ENCODE peak calls at places on chromosomes 12 and 14, in four cellular contexts. S is GM23338, L is HCT116, R is transverse colon. U is an unnamed sample.

GRCh38 chr14:75752907-75753594 is 92.0 kb downstream of the TTLL5 start:
- DNase-seq in S (no peak), L (no peak), R (no peak), U (no peak)

GRCh38 chr14:79369359-79370332 is 841.7 kb downstream of the DIO2 start:
- DNase-seq in S (no peak), L (no peak), R (no peak), U (peak)

GRCh38 chr14:34051966-34052657 is 101.2 kb upstream of the EGLN3 start:
- DNase-seq in S (no peak), L (peak), R (peak), U (peak)

GRCh38 chr14:24392327-24393098 is 6.3 kb upstream of the NYNRIN start:
- DNase-seq in S (peak), L (peak), R (no peak), U (peak)

GRCh38 chr14:73231874-73232851 is 5.1 kb upstream of the PAPLN start:
- DNase-seq in S (peak), L (no peak), R (no peak), U (no peak)

GRCh38 chr12:7155471-7156034 is 25.4 kb downstream of the CLSTN3 start:
- DNase-seq in S (no peak), L (no peak), R (no peak), U (peak)

GRCh38 chr12:114213055-114213561 is 192.8 kb downstream of the TBX5 start:
- DNase-seq in S (no peak), L (no peak), R (no peak), U (no peak)

GRCh38 chr12:10672231-10672868 is 1.5 kb downstream of the STYK1 start:
- DNase-seq in S (peak), L (no peak), R (peak), U (no peak)

GRCh38 chr14:105525861-105526780 is at the start of gene TMEM121:
- DNase-seq in S (peak), L (no peak), R (peak), U (no peak)

GRCh38 chr14:105528197-105528858 is 1.9 kb downstream of the TMEM121 start:
- DNase-seq in S (peak), L (no peak), R (peak), U (peak)

GRCh38 chr14:105526781-105527380 is 498 bp downstream of the TMEM121 start:
- DNase-seq in S (peak), L (no peak), R (no peak), U (no peak)

GRCh38 chr14:105527381-105528196 is 1.2 kb downstream of the TMEM121 start:
- DNase-seq in S (no peak), L (no peak), R (no peak), U (no peak)

DNA sequence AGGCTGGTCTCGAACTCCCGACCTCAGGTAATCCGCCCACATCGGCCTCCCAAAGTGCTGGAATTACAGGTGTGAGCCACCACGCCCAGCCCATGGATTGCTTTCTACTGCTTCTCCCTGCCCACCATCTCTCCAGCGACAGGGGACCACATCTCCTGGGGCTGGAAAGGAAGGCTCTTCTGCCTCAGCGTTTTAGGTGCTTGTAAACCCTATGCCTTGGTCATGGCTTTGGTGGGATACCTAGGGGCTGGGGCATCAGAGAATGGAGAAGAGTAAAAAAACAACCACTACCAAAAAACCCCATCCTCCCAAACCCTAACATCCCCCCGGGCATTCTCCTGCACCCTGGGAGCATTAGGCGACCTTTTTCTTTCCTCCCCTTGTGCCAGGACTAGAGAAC is 1.1 kb upstream of the TMEM121 start:
- DNase-seq in S (no peak), L (no peak), R (no peak), U (no peak)
- H3K27ac ChIP-seq in S (no peak), L (no peak), R (no peak), U (peak)

GRCh38 chr14:74289801-74290200 is 12.9 kb downstream of the ABCD4 start:
- DNase-seq in S (no peak), L (no peak), R (no peak), U (no peak)

GRCh38 chr14:74292061-74292460 is 10.7 kb downstream of the ABCD4 start:
- DNase-seq in S (no peak), L (no peak), R (no peak), U (no peak)

GRCh38 chr14:74286736-74287135 is 16.0 kb downstream of the ABCD4 start:
- DNase-seq in S (no peak), L (no peak), R (no peak), U (no peak)

GRCh38 chr14:74293621-74294020 is 9.1 kb downstream of the ABCD4 start:
- DNase-seq in S (no peak), L (no peak), R (no peak), U (no peak)

GRCh38 chr14:74290415-74290814 is 12.3 kb downstream of the ABCD4 start:
- DNase-seq in S (peak), L (no peak), R (no peak), U (peak)
- TF ChIP-seq CTCF in S (peak), L (peak), R (peak), U (peak)

DNA sequence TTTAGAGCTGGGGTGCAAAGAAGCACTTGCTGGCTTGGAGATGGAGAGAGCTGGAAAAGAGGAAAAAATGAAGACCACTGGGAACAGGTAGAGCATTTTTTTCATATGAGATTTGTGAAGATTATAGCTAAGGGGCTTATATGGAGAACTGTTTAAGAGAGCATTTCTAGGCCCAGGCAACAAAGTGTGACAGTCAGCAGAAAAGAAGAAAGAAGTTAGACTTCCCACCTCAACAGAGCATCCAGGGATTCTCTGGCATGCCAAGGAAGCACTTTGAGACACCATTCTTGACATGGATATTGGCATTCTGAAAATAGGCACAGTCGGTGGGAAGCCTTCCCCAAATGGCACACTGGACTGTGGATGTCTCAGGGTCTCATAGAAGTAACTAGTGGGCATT is 195.5 kb downstream of the KLHL28 start:
- DNase-seq in S (no peak), L (no peak), R (no peak), U (no peak)
- H3K27ac ChIP-seq in S (no peak), L (no peak), R (no peak), U (no peak)

DNA sequence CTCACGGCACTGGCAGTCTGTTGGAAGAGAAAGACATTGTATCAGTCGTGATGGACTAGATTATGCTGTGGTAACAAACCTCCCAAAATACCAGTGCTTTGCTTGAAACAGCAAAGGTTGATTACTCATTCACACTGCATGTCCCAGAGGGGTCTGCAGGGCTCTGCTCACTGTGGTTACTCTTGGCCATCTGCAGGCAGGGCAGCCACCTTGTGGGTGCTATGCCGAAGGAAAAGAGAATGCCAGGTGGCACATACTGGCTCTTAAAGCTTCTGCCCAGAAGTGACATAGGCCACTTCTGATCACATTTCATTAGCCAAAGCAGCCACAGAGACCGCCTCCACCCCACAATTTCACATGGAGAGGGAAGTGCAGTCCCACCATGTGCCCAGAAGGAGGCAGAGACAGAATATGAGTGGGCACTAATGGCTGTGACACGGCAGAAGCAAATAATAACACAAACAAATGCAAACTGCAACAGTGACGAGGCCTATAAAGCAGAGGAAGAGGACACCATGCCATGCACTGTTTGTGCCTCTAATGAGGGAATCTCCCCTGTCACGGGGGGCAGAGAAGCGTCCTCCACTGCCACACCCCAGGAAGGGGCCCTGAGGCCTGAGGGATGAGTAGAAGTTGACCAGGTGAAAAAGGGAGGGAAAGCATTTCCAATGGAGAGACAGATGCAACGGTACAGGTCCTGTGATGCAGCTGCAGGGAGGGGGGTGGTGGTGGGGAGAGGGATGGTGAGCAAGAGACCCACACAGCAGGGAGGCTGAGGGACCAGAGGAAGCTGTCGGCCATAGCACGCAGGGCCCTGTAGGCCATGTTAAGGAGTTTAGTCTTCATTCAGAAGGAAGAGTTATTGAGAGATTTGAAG is 51.7 kb upstream of the KICS2 start:
- DNase-seq in S (peak), L (peak), R (peak), U (no peak)
- TF ChIP-seq CTCF in S (peak), L (peak), R (no peak), U (no peak)

GRCh38 chr12:32043928-32044549 is 62.6 kb upstream of the BICD1 start:
- DNase-seq in S (peak), L (no peak), R (no peak), U (no peak)

GRCh38 chr12:32048791-32049190 is 57.9 kb upstream of the BICD1 start:
- DNase-seq in S (no peak), L (no peak), R (no peak), U (no peak)

GRCh38 chr12:32047846-32048245 is 58.8 kb upstream of the BICD1 start:
- DNase-seq in S (no peak), L (no peak), R (no peak), U (no peak)

GRCh38 chr12:32049956-32050355 is 56.7 kb upstream of the BICD1 start:
- DNase-seq in S (no peak), L (no peak), R (no peak), U (no peak)

GRCh38 chr12:32047357-32047828 is 59.3 kb upstream of the BICD1 start:
- DNase-seq in S (no peak), L (no peak), R (no peak), U (no peak)
- H3K27ac ChIP-seq in S (no peak), L (no peak), R (no peak), U (no peak)

DNA sequence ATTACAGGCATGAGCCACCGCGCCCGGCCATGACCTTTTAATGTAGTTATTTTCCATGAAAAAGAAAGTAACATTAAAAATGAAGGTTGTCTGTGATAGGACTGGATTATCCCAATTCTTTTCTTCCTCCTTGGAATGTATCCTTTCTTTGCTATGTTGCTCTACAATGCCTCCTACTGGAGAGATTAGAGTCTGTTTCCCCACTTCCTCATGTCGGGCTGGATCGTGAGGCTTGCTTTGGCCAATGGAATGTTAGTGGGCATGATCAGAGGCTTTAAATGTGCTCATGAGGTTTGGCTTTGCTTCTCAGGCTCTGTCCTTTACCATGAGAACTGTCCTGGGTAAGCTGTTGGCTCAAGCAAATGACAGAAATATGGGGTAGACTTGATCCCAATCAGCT is 34.7 kb upstream of the SOCS2 start:
- DNase-seq in S (peak), L (no peak), R (no peak), U (no peak)
- TF ChIP-seq CTCF in S (peak), L (no peak), R (no peak), U (no peak)

GRCh38 chr12:47717046-47717442 is 8.2 kb downstream of the ENDOU start:
- DNase-seq in S (no peak), L (no peak), R (no peak), U (no peak)

GRCh38 chr12:47714823-47715386 is 9.1 kb upstream of the RPAP3 start:
- DNase-seq in S (no peak), L (no peak), R (no peak), U (no peak)

GRCh38 chr12:47715393-47715876 is 9.6 kb upstream of the RPAP3 start:
- DNase-seq in S (peak), L (peak), R (peak), U (peak)

GRCh38 chr12:47717443-47718193 is 7.7 kb downstream of the ENDOU start:
- DNase-seq in S (peak), L (no peak), R (peak), U (peak)

GRCh38 chr12:47715877-47716548 is 9.3 kb downstream of the ENDOU start:
- DNase-seq in S (no peak), L (no peak), R (no peak), U (no peak)
- H3K27ac ChIP-seq in S (no peak), L (no peak), R (peak), U (peak)

U was measured in RWPE1.